ENCODE peak calls at places on chromosomes 11 and 22, in five cellular contexts. N, K, E, D and Y are unnamed samples.
A peak's percentile ranks its signal among the peaks of the same experiment; 100 is the strongest.

GRCh38 chr11:34250732-34251639 is 106.8 kb downstream of the ABTB2 start:
- DNase-seq in N (peak; percentile 40), K (peak; percentile 69), E (no peak), D (peak; percentile 35), Y (no peak)

GRCh38 chr11:61370349-61371005 is 8.3 kb downstream of the TMEM138 start:
- DNase-seq in N (no peak), K (no peak), E (no peak), D (no peak), Y (no peak)

GRCh38 chr11:75524576-75525432 is 937 bp downstream of the GDPD5 start:
- DNase-seq in N (no peak), K (no peak), E (peak; percentile 28), D (peak; percentile 27), Y (no peak)

GRCh38 chr11:76629853-76630599 is 40.5 kb downstream of the LRRC32 start:
- DNase-seq in N (no peak), K (no peak), E (peak; percentile 74), D (peak; percentile 40), Y (peak; percentile 81)

GRCh38 chr22:43535336-43535735 is 123.5 kb downstream of the MPPED1 start:
- DNase-seq in N (no peak), K (no peak), E (no peak), D (peak; percentile 9), Y (no peak)

GRCh38 chr22:48442663-48443062 is 1385.0 kb downstream of the BRD1 start:
- DNase-seq in N (no peak), K (no peak), E (no peak), D (no peak), Y (no peak)

GRCh38 chr22:19626666-19627065 is 87.6 kb upstream of the SEPTIN5 start:
- DNase-seq in N (no peak), K (no peak), E (no peak), D (no peak), Y (peak; percentile 18)

GRCh38 chr11:36500315-36500721 is 9.8 kb downstream of the TRAF6 start:
- DNase-seq in N (peak; percentile 25), K (peak; percentile 66), E (peak; percentile 52), D (no peak), Y (no peak)

GRCh38 chr11:119106564-119107537 is at the start of gene C2CD2L:
- DNase-seq in N (peak; percentile 97), K (peak; percentile 83), E (peak; percentile 88), D (peak; percentile 92), Y (peak; percentile 93)

GRCh38 chr11:57290288-57290687 is 34.5 kb downstream of the TNKS1BP1 start:
- DNase-seq in N (no peak), K (no peak), E (peak; percentile 19), D (no peak), Y (no peak)

GRCh38 chr11:58004664-58005063 is 19.0 kb upstream of the OR9Q1 start:
- DNase-seq in N (no peak), K (no peak), E (no peak), D (no peak), Y (no peak)

GRCh38 chr11:119979716-119980115 is 158.2 kb downstream of the TRIM29 start:
- DNase-seq in N (no peak), K (no peak), E (no peak), D (no peak), Y (no peak)

GRCh38 chr11:126647735-126648134 is 292.2 kb downstream of the ST3GAL4 start:
- DNase-seq in N (no peak), K (peak; percentile 62), E (no peak), D (no peak), Y (no peak)

GRCh38 chr22:27133951-27134664 is 476.7 kb downstream of the MIAT start:
- DNase-seq in N (peak; percentile 19), K (peak; percentile 73), E (peak; percentile 30), D (peak; percentile 44), Y (peak; percentile 68)

GRCh38 chr22:42369250-42370041 is 62.8 kb downstream of the NFAM1 start:
- DNase-seq in N (peak; percentile 94), K (peak; percentile 84), E (peak; percentile 93), D (peak; percentile 93), Y (peak; percentile 94)

GRCh38 chr22:19879248-19879575 is 24.5 kb upstream of the GNB1L start:
- DNase-seq in N (peak; percentile 10), K (no peak), E (no peak), D (no peak), Y (peak; percentile 69)

GRCh38 chr11:111441443-111441842 is 62.4 kb upstream of the POU2AF1 start:
- DNase-seq in N (no peak), K (peak; percentile 42), E (no peak), D (no peak), Y (no peak)

GRCh38 chr11:79950172-79950571 is 509.3 kb upstream of the TENM4 start:
- DNase-seq in N (no peak), K (no peak), E (no peak), D (no peak), Y (no peak)

GRCh38 chr11:33266418-33267215 is 9.4 kb downstream of the HIPK3 start:
- DNase-seq in N (no peak), K (peak; percentile 58), E (peak; percentile 61), D (no peak), Y (no peak)

GRCh38 chr22:18070556-18071306 is 7.1 kb upstream of the PEX26 start:
- DNase-seq in N (no peak), K (no peak), E (no peak), D (no peak), Y (no peak)

GRCh38 chr11:111603633-111604130 is 1.4 kb downstream of the SIK2 start:
- DNase-seq in N (no peak), K (no peak), E (no peak), D (no peak), Y (no peak)

GRCh38 chr11:2473361-2474058 is 28.7 kb downstream of the KCNQ1 start:
- DNase-seq in N (no peak), K (no peak), E (peak; percentile 75), D (peak; percentile 50), Y (no peak)

GRCh38 chr11:70364745-70365535 is 33.4 kb upstream of the CTTN start:
- DNase-seq in N (no peak), K (no peak), E (no peak), D (no peak), Y (no peak)

GRCh38 chr11:121722431-121723256 is 269.9 kb upstream of the SORL1-AS1 start:
- DNase-seq in N (no peak), K (no peak), E (peak; percentile 56), D (peak; percentile 40), Y (peak; percentile 85)

GRCh38 chr22:25637032-25637431 is 72.6 kb downstream of the GRK3 start:
- DNase-seq in N (no peak), K (no peak), E (no peak), D (no peak), Y (no peak)

GRCh38 chr11:64207247-64208085 is 945 bp downstream of the FERMT3 start:
- DNase-seq in N (peak; percentile 97), K (no peak), E (peak; percentile 61), D (peak; percentile 55), Y (no peak)

GRCh38 chr11:69523453-69523852 is 42.0 kb downstream of the LINC01488 start:
- DNase-seq in N (no peak), K (no peak), E (no peak), D (no peak), Y (no peak)

GRCh38 chr11:7927635-7928034 is 3.4 kb downstream of the OR10A6 start:
- DNase-seq in N (no peak), K (no peak), E (no peak), D (no peak), Y (no peak)

GRCh38 chr11:43922974-43923326 is 19.5 kb upstream of the C11orf96 start:
- DNase-seq in N (no peak), K (no peak), E (peak; percentile 19), D (no peak), Y (no peak)

GRCh38 chr11:87125257-87125656 is 87.5 kb downstream of the TMEM135 start:
- DNase-seq in N (no peak), K (peak; percentile 18), E (no peak), D (no peak), Y (no peak)

GRCh38 chr11:73262851-73263495 is 9.2 kb upstream of the P2RY6 start:
- DNase-seq in N (no peak), K (peak; percentile 48), E (peak; percentile 42), D (no peak), Y (no peak)

GRCh38 chr11:80473562-80473961 is 1032.7 kb upstream of the TENM4 start:
- DNase-seq in N (no peak), K (no peak), E (no peak), D (no peak), Y (no peak)

DNA sequence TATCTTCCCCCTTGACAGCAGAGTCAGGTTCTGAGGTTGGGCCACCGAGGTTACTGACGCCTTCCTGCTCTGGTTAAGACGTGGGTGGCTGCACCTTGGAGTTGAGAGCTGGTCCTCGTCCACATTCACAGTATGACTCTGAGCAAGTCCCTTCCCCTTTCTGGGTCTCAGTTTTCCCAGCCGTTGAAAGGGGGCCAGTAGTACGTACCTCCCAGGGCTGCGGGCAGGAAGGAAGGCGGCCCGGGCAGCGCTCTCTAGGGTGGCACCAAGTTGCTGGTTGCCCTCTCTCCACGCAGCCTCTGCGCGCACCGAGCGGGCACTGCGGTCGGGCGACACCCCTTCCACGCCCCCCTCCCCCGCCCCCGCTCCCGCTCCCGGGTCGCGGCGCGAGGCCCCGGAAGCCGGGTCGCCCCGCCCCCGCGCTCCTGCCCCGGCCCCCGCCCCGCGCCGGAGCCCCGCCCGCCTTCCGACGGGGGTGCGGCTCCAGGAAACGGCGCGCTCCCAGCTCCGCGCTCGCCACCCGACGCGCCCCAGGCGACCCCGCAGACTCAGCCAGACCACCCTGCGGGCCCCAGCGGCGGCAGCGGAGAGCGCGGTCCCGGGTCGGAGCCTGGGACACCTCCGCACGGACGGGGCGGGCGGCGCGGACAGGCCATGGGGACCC is at the start of gene EHBP1L1:
- DNase-seq in N (peak; percentile 92), K (peak; percentile 64), E (peak; percentile 70), D (peak; percentile 80), Y (no peak)
- TF ChIP-seq POLR2A in N (peak; percentile 6), K (no peak), E (no peak), D (no peak), Y (no peak)

DNA sequence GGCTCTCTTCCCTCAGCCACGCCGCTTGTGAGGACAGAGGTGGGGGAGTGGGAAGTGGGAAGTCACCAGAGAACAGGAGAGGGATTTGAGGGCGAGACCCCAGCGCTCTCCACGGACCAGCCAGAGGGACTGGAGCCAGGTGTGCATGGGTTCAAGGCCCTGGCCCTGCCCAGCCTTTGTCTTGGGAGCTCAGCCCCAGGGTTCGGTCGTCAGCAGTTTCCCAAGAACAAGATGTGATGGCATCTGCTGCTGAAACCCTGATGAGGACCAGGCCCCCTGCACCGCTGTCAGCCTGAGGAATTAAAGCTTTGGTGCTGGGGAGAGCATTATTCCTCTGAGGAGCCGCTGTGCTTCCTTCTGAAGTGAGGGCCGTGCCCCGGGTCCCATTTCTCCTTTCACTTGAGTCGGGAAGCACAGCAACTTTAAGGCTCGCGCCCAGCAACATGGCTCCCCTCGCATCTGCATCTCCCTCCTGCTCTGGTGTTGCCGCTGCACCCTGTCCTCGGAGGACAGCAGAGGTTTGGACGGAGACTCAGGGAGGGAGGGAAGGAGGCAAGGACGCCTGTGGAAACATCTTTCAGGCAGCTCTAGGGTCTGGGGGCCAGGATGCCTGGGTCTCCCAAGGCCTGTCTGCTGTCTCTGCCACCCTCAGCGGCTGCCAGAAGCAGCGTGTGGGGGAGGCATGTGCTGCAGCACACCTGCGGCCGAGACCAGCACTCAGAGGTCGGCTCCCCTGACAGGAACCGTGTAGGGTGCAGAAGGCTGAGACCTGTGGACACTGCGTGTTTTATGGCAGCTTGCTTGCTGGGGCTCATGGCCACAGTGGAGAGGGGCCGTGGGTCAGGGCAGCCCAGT is 3.7 kb downstream of the IFITM5 start:
- DNase-seq in N (no peak), K (no peak), E (no peak), D (no peak), Y (peak; percentile 53)
- TF ChIP-seq POLR2A in N (no peak), K (no peak), E (no peak), D (no peak), Y (no peak)

GRCh38 chr11:62727833-62728721 is at the start of gene TTC9C:
- DNase-seq in N (peak; percentile 58), K (peak; percentile 98), E (peak; percentile 95), D (peak; percentile 90), Y (peak; percentile 94)
- TF ChIP-seq POLR2A in N (peak; percentile 79), K (peak; percentile 42), E (peak; percentile 22), D (no peak), Y (no peak)

GRCh38 chr22:36467042-36467810 is 14.2 kb downstream of the TXN2 start:
- DNase-seq in N (no peak), K (no peak), E (no peak), D (no peak), Y (no peak)
- TF ChIP-seq POLR2A in N (no peak), K (no peak), E (no peak), D (no peak), Y (no peak)